ENCODE peak calls at places on chromosomes 11 and 22, in seven cellular contexts. One of them, this sample, is unnamed.
A peak's percentile ranks its signal among the peaks of the same experiment; 100 is the strongest.

GRCh38 chr22:49629586-49630447 is 197.9 kb downstream of the BRD1 start:
- DNase-seq in HCT116: no peak
- DNase-seq in dorsolateral prefrontal cortex: no peak
- DNase-seq in right lobe of liver: peak; percentile 46
- DNase-seq in adipocyte: no peak
- DNase-seq in mammary epithelial cell: no peak
- DNase-seq in prostate gland: no peak
- DNase-seq in this sample: no peak

GRCh38 chr11:2410616-2411015 is 10.1 kb downstream of the TSSC4 start:
- DNase-seq in dorsolateral prefrontal cortex: no peak
- DNase-seq in prostate gland: no peak
- DNase-seq in adipocyte: no peak
- DNase-seq in right lobe of liver: no peak
- DNase-seq in HCT116: no peak
- DNase-seq in mammary epithelial cell: no peak
- DNase-seq in this sample: no peak

GRCh38 chr22:50731811-50732624 is 6.0 kb upstream of the ACR start:
- DNase-seq in mammary epithelial cell: peak; percentile 40
- DNase-seq in dorsolateral prefrontal cortex: peak; percentile 30
- DNase-seq in prostate gland: no peak
- DNase-seq in adipocyte: peak; percentile 78
- DNase-seq in HCT116: peak; percentile 15
- DNase-seq in right lobe of liver: peak; percentile 64
- DNase-seq in this sample: peak; percentile 65

GRCh38 chr11:78564889-78565467 is 9.7 kb downstream of the NARS2 start:
- DNase-seq in mammary epithelial cell: no peak
- DNase-seq in adipocyte: peak; percentile 26
- DNase-seq in dorsolateral prefrontal cortex: no peak
- DNase-seq in prostate gland: no peak
- DNase-seq in HCT116: no peak
- DNase-seq in right lobe of liver: no peak
- DNase-seq in this sample: no peak

GRCh38 chr11:102279641-102280170 is 37.6 kb upstream of the BIRC3 start:
- DNase-seq in dorsolateral prefrontal cortex: no peak
- DNase-seq in prostate gland: peak; percentile 49
- DNase-seq in mammary epithelial cell: peak; percentile 41
- DNase-seq in right lobe of liver: no peak
- DNase-seq in adipocyte: peak; percentile 74
- DNase-seq in HCT116: no peak
- DNase-seq in this sample: no peak

GRCh38 chr11:1500466-1501420 is 14.2 kb upstream of the MOB2 start:
- DNase-seq in right lobe of liver: peak; percentile 35
- DNase-seq in HCT116: no peak
- DNase-seq in prostate gland: no peak
- DNase-seq in adipocyte: no peak
- DNase-seq in dorsolateral prefrontal cortex: no peak
- DNase-seq in mammary epithelial cell: no peak
- DNase-seq in this sample: no peak

GRCh38 chr11:1772270-1773130 is 8.8 kb upstream of the CTSD start:
- DNase-seq in adipocyte: peak; percentile 93
- DNase-seq in prostate gland: no peak
- DNase-seq in HCT116: peak; percentile 62
- DNase-seq in mammary epithelial cell: peak; percentile 85
- DNase-seq in dorsolateral prefrontal cortex: no peak
- DNase-seq in right lobe of liver: peak; percentile 73
- DNase-seq in this sample: peak; percentile 32

GRCh38 chr11:95092549-95093324 is 3.1 kb downstream of the ENDOD1 start:
- DNase-seq in prostate gland: no peak
- DNase-seq in HCT116: no peak
- DNase-seq in dorsolateral prefrontal cortex: no peak
- DNase-seq in adipocyte: peak; percentile 63
- DNase-seq in mammary epithelial cell: peak; percentile 73
- DNase-seq in right lobe of liver: no peak
- DNase-seq in this sample: peak; percentile 26

GRCh38 chr11:19632435-19632834 is 80.2 kb upstream of the NAV2 start:
- DNase-seq in HCT116: no peak
- DNase-seq in adipocyte: peak; percentile 31
- DNase-seq in right lobe of liver: no peak
- DNase-seq in prostate gland: no peak
- DNase-seq in dorsolateral prefrontal cortex: no peak
- DNase-seq in mammary epithelial cell: peak; percentile 85
- DNase-seq in this sample: no peak

GRCh38 chr22:40524392-40525249 is 111.9 kb downstream of the MRTFA start:
- DNase-seq in prostate gland: no peak
- DNase-seq in right lobe of liver: no peak
- DNase-seq in adipocyte: peak; percentile 31
- DNase-seq in dorsolateral prefrontal cortex: no peak
- DNase-seq in HCT116: no peak
- DNase-seq in mammary epithelial cell: peak; percentile 19
- DNase-seq in this sample: no peak

GRCh38 chr11:30758012-30758411 is 171.9 kb upstream of the MPPED2 start:
- DNase-seq in prostate gland: no peak
- DNase-seq in right lobe of liver: no peak
- DNase-seq in dorsolateral prefrontal cortex: no peak
- DNase-seq in HCT116: no peak
- DNase-seq in adipocyte: no peak
- DNase-seq in mammary epithelial cell: no peak
- DNase-seq in this sample: no peak

GRCh38 chr11:67563354-67564114 is 20.1 kb upstream of the GSTP1 start:
- DNase-seq in adipocyte: peak; percentile 63
- DNase-seq in dorsolateral prefrontal cortex: no peak
- DNase-seq in mammary epithelial cell: peak; percentile 68
- DNase-seq in right lobe of liver: no peak
- DNase-seq in prostate gland: no peak
- DNase-seq in HCT116: peak; percentile 76
- DNase-seq in this sample: no peak

GRCh38 chr11:107929611-107930200 is 1.5 kb downstream of the RAB39A start:
- DNase-seq in prostate gland: no peak
- DNase-seq in mammary epithelial cell: no peak
- DNase-seq in adipocyte: no peak
- DNase-seq in HCT116: no peak
- DNase-seq in right lobe of liver: no peak
- DNase-seq in dorsolateral prefrontal cortex: no peak
- DNase-seq in this sample: peak; percentile 44

GRCh38 chr11:113721462-113722066 is 15.5 kb upstream of the TMPRSS5 start:
- DNase-seq in adipocyte: peak; percentile 31
- DNase-seq in mammary epithelial cell: peak; percentile 29
- DNase-seq in dorsolateral prefrontal cortex: no peak
- DNase-seq in HCT116: no peak
- DNase-seq in right lobe of liver: no peak
- DNase-seq in prostate gland: no peak
- DNase-seq in this sample: no peak

GRCh38 chr11:1877211-1878133 is 14.2 kb downstream of the PRR33 start:
- DNase-seq in mammary epithelial cell: no peak
- DNase-seq in dorsolateral prefrontal cortex: no peak
- DNase-seq in right lobe of liver: peak; percentile 45
- DNase-seq in HCT116: no peak
- DNase-seq in adipocyte: peak; percentile 64
- DNase-seq in prostate gland: peak; percentile 33
- DNase-seq in this sample: peak; percentile 54

GRCh38 chr11:11247576-11247975 is 105.5 kb downstream of the CSNK2A3 start:
- DNase-seq in mammary epithelial cell: no peak
- DNase-seq in prostate gland: no peak
- DNase-seq in HCT116: no peak
- DNase-seq in right lobe of liver: no peak
- DNase-seq in adipocyte: no peak
- DNase-seq in dorsolateral prefrontal cortex: no peak
- DNase-seq in this sample: no peak

GRCh38 chr11:68842427-68843051 is 823 bp upstream of the CPT1A start:
- DNase-seq in prostate gland: no peak
- DNase-seq in HCT116: no peak
- DNase-seq in mammary epithelial cell: no peak
- DNase-seq in right lobe of liver: no peak
- DNase-seq in adipocyte: no peak
- DNase-seq in dorsolateral prefrontal cortex: no peak
- DNase-seq in this sample: no peak

GRCh38 chr22:23383491-23384450 is 196.3 kb downstream of the IGLL1 start:
- DNase-seq in adipocyte: no peak
- DNase-seq in right lobe of liver: peak; percentile 41
- DNase-seq in dorsolateral prefrontal cortex: no peak
- DNase-seq in HCT116: no peak
- DNase-seq in prostate gland: no peak
- DNase-seq in mammary epithelial cell: no peak
- DNase-seq in this sample: peak; percentile 69

GRCh38 chr11:18721576-18722292 is 4.3 kb downstream of the IGSF22 start:
- DNase-seq in dorsolateral prefrontal cortex: no peak
- DNase-seq in HCT116: peak; percentile 45
- DNase-seq in right lobe of liver: peak; percentile 63
- DNase-seq in adipocyte: peak; percentile 58
- DNase-seq in prostate gland: peak; percentile 28
- DNase-seq in mammary epithelial cell: peak; percentile 14
- DNase-seq in this sample: peak; percentile 44

GRCh38 chr11:57116654-57117053 is 65.1 kb upstream of the LRRC55 start:
- DNase-seq in prostate gland: no peak
- DNase-seq in right lobe of liver: no peak
- DNase-seq in adipocyte: peak; percentile 44
- DNase-seq in HCT116: peak; percentile 19
- DNase-seq in mammary epithelial cell: peak; percentile 66
- DNase-seq in dorsolateral prefrontal cortex: no peak
- DNase-seq in this sample: peak; percentile 32

GRCh38 chr22:37484115-37485005 is 1.8 kb downstream of the MFNG start:
- DNase-seq in HCT116: no peak
- DNase-seq in mammary epithelial cell: no peak
- DNase-seq in prostate gland: peak; percentile 21
- DNase-seq in dorsolateral prefrontal cortex: peak; percentile 50
- DNase-seq in adipocyte: no peak
- DNase-seq in right lobe of liver: peak; percentile 91
- DNase-seq in this sample: no peak

GRCh38 chr22:31143537-31143936 is 3.2 kb upstream of the PLA2G3 start:
- DNase-seq in mammary epithelial cell: no peak
- DNase-seq in HCT116: no peak
- DNase-seq in dorsolateral prefrontal cortex: peak; percentile 53
- DNase-seq in right lobe of liver: no peak
- DNase-seq in prostate gland: no peak
- DNase-seq in adipocyte: no peak
- DNase-seq in this sample: no peak

GRCh38 chr11:100808904-100809491 is 121.9 kb downstream of the ARHGAP42 start:
- DNase-seq in dorsolateral prefrontal cortex: no peak
- DNase-seq in HCT116: no peak
- DNase-seq in prostate gland: no peak
- DNase-seq in right lobe of liver: no peak
- DNase-seq in adipocyte: peak; percentile 61
- DNase-seq in mammary epithelial cell: peak; percentile 37
- DNase-seq in this sample: no peak

GRCh38 chr11:88535916-88536547 is 198.5 kb upstream of the CTSC start:
- DNase-seq in HCT116: peak; percentile 77
- DNase-seq in right lobe of liver: no peak
- DNase-seq in mammary epithelial cell: peak; percentile 90
- DNase-seq in adipocyte: peak; percentile 85
- DNase-seq in dorsolateral prefrontal cortex: no peak
- DNase-seq in prostate gland: no peak
- DNase-seq in this sample: no peak

GRCh38 chr11:26950260-26950719 is 43.6 kb upstream of the FIBIN start:
- DNase-seq in adipocyte: peak; percentile 73
- DNase-seq in HCT116: no peak
- DNase-seq in dorsolateral prefrontal cortex: no peak
- DNase-seq in right lobe of liver: peak; percentile 69
- DNase-seq in prostate gland: no peak
- DNase-seq in mammary epithelial cell: peak; percentile 57
- DNase-seq in this sample: no peak

GRCh38 chr11:70115778-70116177 is 37.7 kb downstream of the ANO1 start:
- DNase-seq in adipocyte: no peak
- DNase-seq in mammary epithelial cell: no peak
- DNase-seq in dorsolateral prefrontal cortex: no peak
- DNase-seq in prostate gland: no peak
- DNase-seq in right lobe of liver: no peak
- DNase-seq in HCT116: no peak
- DNase-seq in this sample: no peak

GRCh38 chr11:130423541-130424155 is 4.8 kb downstream of the ADAMTS8 start:
- DNase-seq in HCT116: no peak
- DNase-seq in mammary epithelial cell: no peak
- DNase-seq in adipocyte: no peak
- DNase-seq in prostate gland: no peak
- DNase-seq in dorsolateral prefrontal cortex: no peak
- DNase-seq in right lobe of liver: no peak
- DNase-seq in this sample: no peak

DNA sequence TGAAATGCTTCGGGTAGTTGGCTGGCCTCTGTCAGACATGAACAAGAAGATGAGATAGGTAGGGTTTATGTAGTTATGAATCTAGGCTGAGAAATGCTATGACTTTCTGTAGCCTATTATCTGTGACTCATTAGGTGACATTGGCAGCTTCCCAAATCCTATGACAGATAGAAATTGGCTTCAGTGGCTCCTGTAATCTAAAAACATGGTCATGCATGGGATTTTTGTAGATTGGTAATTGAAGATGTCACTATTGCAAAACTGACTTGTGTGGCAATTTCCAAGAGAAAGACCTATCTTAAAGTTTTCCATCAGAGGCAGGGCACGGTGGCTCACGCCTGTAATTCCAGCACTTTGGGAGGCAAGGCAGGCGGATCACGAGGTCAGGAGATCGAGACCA is 29.4 kb upstream of the GRIK4 start:
- DNase-seq in right lobe of liver: no peak
- DNase-seq in mammary epithelial cell: no peak
- DNase-seq in adipocyte: no peak
- DNase-seq in prostate gland: no peak
- DNase-seq in HCT116: peak; percentile 41
- DNase-seq in dorsolateral prefrontal cortex: no peak
- DNase-seq in this sample: peak; percentile 18
- H3K4me3 ChIP-seq in right lobe of liver: no peak overlapping the region
- H3K4me3 ChIP-seq in mammary epithelial cell: no peak overlapping the region
- H3K4me3 ChIP-seq in adipocyte: no peak overlapping the region
- H3K4me3 ChIP-seq in prostate gland: no peak overlapping the region
- H3K4me3 ChIP-seq in HCT116: no peak overlapping the region
- H3K4me3 ChIP-seq in dorsolateral prefrontal cortex: no peak overlapping the region
- H3K4me3 ChIP-seq in this sample: no peak overlapping the region

GRCh38 chr22:48595511-48595905 is 1232.2 kb downstream of the BRD1 start:
- DNase-seq in HCT116: no peak
- DNase-seq in right lobe of liver: no peak
- DNase-seq in dorsolateral prefrontal cortex: no peak
- DNase-seq in prostate gland: no peak
- DNase-seq in mammary epithelial cell: no peak
- DNase-seq in adipocyte: no peak
- DNase-seq in this sample: no peak
- H3K27me3 ChIP-seq in HCT116: no peaks in the 10 kb centered on the region
- H3K27me3 ChIP-seq in right lobe of liver: no peaks in the 10 kb centered on the region
- H3K27me3 ChIP-seq in dorsolateral prefrontal cortex: no peaks in the 10 kb centered on the region
- H3K27me3 ChIP-seq in prostate gland: no peaks in the 10 kb centered on the region
- H3K27me3 ChIP-seq in mammary epithelial cell: no peaks in the 10 kb centered on the region
- H3K27me3 ChIP-seq in adipocyte: no peaks in the 10 kb centered on the region
- H3K27me3 ChIP-seq in this sample: no peaks in the 10 kb centered on the region

GRCh38 chr11:8440649-8441048 is 153.4 kb downstream of the STK33 start:
- DNase-seq in adipocyte: no peak
- DNase-seq in mammary epithelial cell: no peak
- DNase-seq in dorsolateral prefrontal cortex: no peak
- DNase-seq in prostate gland: no peak
- DNase-seq in right lobe of liver: no peak
- DNase-seq in HCT116: no peak
- DNase-seq in this sample: no peak
- H3K4me3 ChIP-seq in adipocyte: no peak overlapping the region
- H3K4me3 ChIP-seq in mammary epithelial cell: no peak overlapping the region
- H3K4me3 ChIP-seq in dorsolateral prefrontal cortex: no peak overlapping the region
- H3K4me3 ChIP-seq in prostate gland: no peak overlapping the region
- H3K4me3 ChIP-seq in right lobe of liver: no peak overlapping the region
- H3K4me3 ChIP-seq in HCT116: no peak overlapping the region
- H3K4me3 ChIP-seq in this sample: no peak overlapping the region

DNA sequence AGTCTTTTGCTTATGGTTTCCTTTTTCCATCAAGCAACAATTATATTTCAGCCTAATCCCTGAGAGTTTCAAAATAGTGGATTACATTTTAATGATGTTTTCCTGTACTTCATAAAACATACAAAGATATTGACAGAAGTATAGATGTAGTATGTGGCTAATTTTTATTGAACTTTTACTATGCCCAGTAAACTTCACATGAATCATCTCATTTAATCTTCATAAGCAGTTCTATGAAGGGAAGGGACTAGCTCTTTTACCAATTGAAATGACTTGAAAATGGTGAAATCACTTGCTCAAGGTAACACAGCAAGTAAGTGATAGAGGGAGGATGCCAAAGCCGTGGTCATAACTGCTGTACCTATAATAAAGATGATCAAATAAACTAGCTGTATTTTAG is 27.5 kb downstream of the RTN3 start:
- DNase-seq in HCT116: no peak
- DNase-seq in mammary epithelial cell: no peak
- DNase-seq in right lobe of liver: no peak
- DNase-seq in prostate gland: no peak
- DNase-seq in dorsolateral prefrontal cortex: no peak
- DNase-seq in adipocyte: no peak
- DNase-seq in this sample: no peak
- H3K27me3 ChIP-seq in HCT116: no peaks in the 10 kb centered on the region
- H3K27me3 ChIP-seq in mammary epithelial cell: no peaks in the 10 kb centered on the region
- H3K27me3 ChIP-seq in right lobe of liver: no peaks in the 10 kb centered on the region
- H3K27me3 ChIP-seq in prostate gland: no peaks in the 10 kb centered on the region
- H3K27me3 ChIP-seq in dorsolateral prefrontal cortex: no peaks in the 10 kb centered on the region
- H3K27me3 ChIP-seq in adipocyte: no peaks in the 10 kb centered on the region
- H3K27me3 ChIP-seq in this sample: no peaks in the 10 kb centered on the region